ENCODE peak calls at places on chromosome 3, in six cellular contexts. X is NCI-H1694 treated with DMSO at 0.1 percent for 48 hours, M is COR-L47, P is GM12865, N is dermis microvascular lymphatic vessel endothelial cell, E is lower lobe of right lung. G is an unnamed sample.

GRCh38 chr3:145807990-145808389 is 353.0 kb downstream of the PLOD2 start:
- DNase-seq in X (no peak), N (peak), E (no peak), P (peak), M (peak), G (no peak)

GRCh38 chr3:177410734-177411133 is 213.5 kb upstream of the TBL1XR1 start:
- DNase-seq in P (peak), X (peak), M (peak), N (peak), E (no peak), G (peak)

GRCh38 chr3:18247776-18248310 is 177.3 kb downstream of the SATB1 start:
- DNase-seq in X (no peak), E (no peak), P (no peak), N (no peak), M (no peak), G (no peak)

GRCh38 chr3:150384517-150385212 is 23.4 kb upstream of the TSC22D2 start:
- DNase-seq in N (peak), E (peak), X (no peak), M (no peak), P (peak), G (peak)

GRCh38 chr3:10365791-10366190 is 44.9 kb upstream of the SEC13 start:
- DNase-seq in X (no peak), N (no peak), E (no peak), P (no peak), M (no peak), G (no peak)

GRCh38 chr3:7397097-7397496 is 536.2 kb downstream of the GRM7 start:
- DNase-seq in M (no peak), P (no peak), N (no peak), X (no peak), E (no peak), G (no peak)

GRCh38 chr3:4289044-4289443 is 14.1 kb upstream of the SETMAR start:
- DNase-seq in X (no peak), N (no peak), P (no peak), E (no peak), M (no peak), G (no peak)

GRCh38 chr3:194450341-194450740 is 36.5 kb downstream of the ATP13A3 start:
- DNase-seq in E (no peak), M (peak), N (no peak), P (no peak), X (no peak), G (peak)

GRCh38 chr3:23162939-23163338 is 40.2 kb upstream of the UBE2E2 start:
- DNase-seq in E (no peak), X (no peak), P (peak), M (no peak), N (no peak), G (no peak)

GRCh38 chr3:136818191-136818850 is 605 bp upstream of the SLC35G2 start:
- DNase-seq in N (peak), X (no peak), P (no peak), E (no peak), M (no peak), G (peak)

GRCh38 chr3:141875893-141876380 is 506 bp upstream of the ATP1B3 start:
- DNase-seq in X (peak), E (peak), N (peak), P (no peak), M (peak), G (peak)

GRCh38 chr3:143311096-143311495 is 191.5 kb downstream of the CHST2 start:
- DNase-seq in E (no peak), M (no peak), P (no peak), N (no peak), X (no peak), G (no peak)

GRCh38 chr3:16908006-16908405 is 23.3 kb downstream of the PLCL2 start:
- DNase-seq in E (no peak), X (no peak), P (no peak), N (no peak), M (no peak), G (no peak)

G was measured in cerebellar cortex.